ENCODE peak calls at places on chromosomes 2 and 18, in four cellular contexts. X is HCT116, N is prostate gland, I is breast epithelium. A is an unnamed sample.

GRCh38 chr2:75533135-75533534 is 27.6 kb downstream of the EVA1A start:
- DNase-seq in X (no peak), N (no peak), I (no peak), A (no peak)

GRCh38 chr18:56873441-56874140 is 222.4 kb downstream of the WDR7 start:
- DNase-seq in X (no peak), N (no peak), I (no peak), A (no peak)

GRCh38 chr2:240162032-240162431 is 21.6 kb upstream of the OTOS start:
- DNase-seq in X (no peak), N (no peak), I (no peak), A (no peak)

GRCh38 chr2:186949716-186950256 is 100.8 kb upstream of the ZSWIM2 start:
- DNase-seq in X (no peak), N (no peak), I (no peak), A (no peak)

GRCh38 chr2:136242687-136243277 is 124.8 kb upstream of the CXCR4 start:
- DNase-seq in X (no peak), N (no peak), I (no peak), A (no peak)

GRCh38 chr18:40939636-40940035 is 1015.4 kb upstream of the PIK3C3 start:
- DNase-seq in X (no peak), N (no peak), I (no peak), A (no peak)

GRCh38 chr2:16773080-16773713 is 107.6 kb upstream of the CYRIA start:
- DNase-seq in X (peak; percentile 36), N (peak; percentile 41), I (no peak), A (no peak)

GRCh38 chr2:120612931-120613330 is 122.7 kb upstream of the GLI2 start:
- DNase-seq in X (no peak), N (no peak), I (no peak), A (no peak)

GRCh38 chr2:56018202-56018601 is 94.6 kb upstream of the EFEMP1 start:
- DNase-seq in X (no peak), N (no peak), I (no peak), A (no peak)

GRCh38 chr2:126634273-126634861 is 21.6 kb upstream of the GYPC start:
- DNase-seq in X (peak; percentile 4), N (no peak), I (no peak), A (no peak)

GRCh38 chr2:185035906-185036305 is 437.6 kb downstream of the ZNF804A start:
- DNase-seq in X (no peak), N (no peak), I (no peak), A (no peak)

GRCh38 chr2:160252278-160252887 is 52.3 kb upstream of the ITGB6 start:
- DNase-seq in X (peak; percentile 34), N (no peak), I (no peak), A (peak; percentile 14)

GRCh38 chr2:240579071-240579762 is 7.3 kb upstream of the CAPN10 start:
- DNase-seq in X (no peak), N (no peak), I (no peak), A (no peak)

GRCh38 chr2:230795856-230796255 is 68.9 kb upstream of the ITM2C start:
- DNase-seq in X (no peak), N (no peak), I (no peak), A (no peak)

GRCh38 chr2:169110919-169111318 is 41.6 kb downstream of the DHRS9 start:
- DNase-seq in X (no peak), N (no peak), I (no peak), A (no peak)

GRCh38 chr18:2655954-2656236 is 369 bp downstream of the SMCHD1 start:
- DNase-seq in X (peak; percentile 13), N (no peak), I (peak; percentile 26), A (no peak)

GRCh38 chr2:174829550-174829949 is 65.3 kb upstream of the CHRNA1 start:
- DNase-seq in X (no peak), N (no peak), I (no peak), A (no peak)

GRCh38 chr2:175164235-175164634 is 3.8 kb downstream of the ATF2 start:
- DNase-seq in X (no peak), N (no peak), I (no peak), A (no peak)

DNA sequence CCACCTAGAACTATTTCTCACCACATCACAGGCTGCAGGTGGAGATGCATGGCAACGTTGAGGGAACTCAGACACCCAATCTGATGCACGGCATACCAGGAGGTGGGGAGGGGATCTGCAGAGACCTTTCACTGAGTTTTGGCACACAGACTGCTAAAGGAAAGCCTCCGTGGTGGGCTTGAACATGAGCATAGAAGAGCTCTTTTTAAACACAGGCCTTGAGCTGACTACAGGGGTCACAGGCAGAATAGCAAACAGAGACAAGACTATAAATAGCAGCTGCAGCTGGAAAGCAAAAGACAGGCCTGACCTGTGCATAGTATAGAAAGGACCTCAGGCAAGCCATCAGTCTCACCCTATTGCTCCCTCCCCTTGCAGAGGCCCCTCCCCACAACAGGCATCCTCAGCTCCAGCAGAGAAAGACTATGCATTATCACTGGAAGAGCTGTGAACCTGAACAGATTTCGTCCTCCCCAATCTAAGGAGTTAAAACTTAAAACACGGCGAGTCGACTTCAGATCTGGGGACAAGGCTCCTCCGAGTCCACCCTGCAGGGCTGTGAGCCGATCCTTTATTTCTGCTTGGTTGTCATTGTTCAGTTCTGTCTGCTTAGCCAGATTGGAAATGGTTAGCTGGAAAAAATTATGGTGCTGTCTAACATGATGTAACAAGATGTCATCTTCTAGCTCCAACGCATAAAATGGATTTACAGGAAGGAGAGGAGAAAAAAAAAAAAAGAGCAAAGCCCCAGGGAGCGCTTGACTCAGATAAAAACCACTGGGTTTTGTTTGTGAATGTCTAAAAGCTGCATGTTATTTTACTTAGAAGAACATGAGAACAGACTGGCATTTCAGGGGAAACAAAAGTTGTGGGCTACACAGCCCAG is 25.3 kb upstream of the LCLAT1 start:
- DNase-seq in X (no peak), N (no peak), I (no peak), A (peak; percentile 89)
- TF ChIP-seq POLR2AphosphoS5 in X (no peak), N (no peak), I (no peak), A (no peak)

GRCh38 chr2:9422321-9423099 is 818 bp downstream of the ITGB1BP1 start:
- DNase-seq in X (peak; percentile 18), N (no peak), I (no peak), A (no peak)
- H3K27ac ChIP-seq in X (peak overlapping the region; percentile 84), N (peak overlapping the region; percentile 89), I (peak overlapping the region; percentile 88), A (no peak overlapping the region)

GRCh38 chr2:207142461-207142860 is 23.3 kb downstream of the KLF7 start:
- DNase-seq in X (no peak), N (no peak), I (no peak), A (no peak)
- TF ChIP-seq POLR2AphosphoS5 in X (no peak), N (no peak), I (no peak), A (no peak)

GRCh38 chr2:29113891-29114321 is 1.3 kb upstream of the CLIP4 start:
- DNase-seq in X (peak; percentile 53), N (no peak), I (peak; percentile 55), A (no peak)

GRCh38 chr2:29114841-29115609 is at the start of gene CLIP4:
- DNase-seq in X (no peak), N (peak; percentile 27), I (peak; percentile 64), A (no peak)

GRCh38 chr2:29115797-29116781 is 874 bp downstream of the CLIP4 start:
- DNase-seq in X (no peak), N (peak; percentile 72), I (peak; percentile 68), A (peak; percentile 34)

GRCh38 chr2:29113027-29113686 is 2.1 kb upstream of the CLIP4 start:
- DNase-seq in X (peak; percentile 51), N (no peak), I (no peak), A (no peak)

DNA sequence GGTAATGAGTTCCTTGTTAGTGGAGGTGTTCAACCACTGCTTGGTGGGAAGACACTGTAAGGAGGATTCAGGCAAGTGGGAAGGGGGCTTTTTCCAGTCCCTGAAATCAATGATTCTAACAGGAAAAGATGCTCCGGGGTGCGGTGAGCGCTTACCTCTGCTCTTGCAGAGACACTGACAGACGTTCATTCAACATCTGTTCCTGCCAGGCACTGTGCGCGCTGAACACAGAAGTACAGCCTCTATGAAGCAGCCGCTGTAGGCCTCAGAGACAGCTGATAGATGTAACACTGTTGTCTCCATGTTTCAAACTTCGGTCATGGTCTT is 738 bp upstream of the CLIP4 start:
- DNase-seq in X (no peak), N (no peak), I (peak; percentile 44), A (no peak)
- H3K27ac ChIP-seq in X (peak overlapping the region; percentile 81), N (no peak overlapping the region), I (peak overlapping the region; percentile 98), A (no peak overlapping the region)

GRCh38 chr2:172438741-172439508 is 11.5 kb downstream of the ITGA6 start:
- DNase-seq in X (peak; percentile 75), N (peak; percentile 48), I (no peak), A (peak; percentile 39)
- TF ChIP-seq POLR2AphosphoS5 in X (peak; percentile 42), N (peak; percentile 24), I (no peak), A (no peak)

DNA sequence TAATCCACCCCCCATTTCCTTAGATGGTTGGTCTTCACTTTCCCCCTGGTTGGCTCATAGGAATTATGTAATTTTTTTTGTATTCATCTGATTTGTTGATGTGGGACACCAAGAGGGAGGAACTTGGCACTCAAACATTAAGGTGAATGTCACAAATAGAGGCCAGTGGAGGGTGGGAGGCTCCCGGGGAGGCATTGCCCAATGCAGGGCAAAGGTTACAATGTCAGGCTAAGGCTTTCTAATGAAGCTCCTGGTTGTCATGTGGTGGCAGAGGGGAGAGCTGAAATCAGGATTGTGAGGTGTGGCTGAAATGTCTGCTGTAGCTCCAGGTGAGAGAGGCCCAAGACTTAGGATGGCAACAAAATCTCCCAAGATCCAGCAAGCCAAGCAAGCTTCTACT is 42.7 kb downstream of the MPHOSPH10 start:
- DNase-seq in X (no peak), N (no peak), I (no peak), A (no peak)
- H3K27ac ChIP-seq in X (no peak overlapping the region), N (no peak overlapping the region), I (no peak overlapping the region), A (no peak overlapping the region)

DNA sequence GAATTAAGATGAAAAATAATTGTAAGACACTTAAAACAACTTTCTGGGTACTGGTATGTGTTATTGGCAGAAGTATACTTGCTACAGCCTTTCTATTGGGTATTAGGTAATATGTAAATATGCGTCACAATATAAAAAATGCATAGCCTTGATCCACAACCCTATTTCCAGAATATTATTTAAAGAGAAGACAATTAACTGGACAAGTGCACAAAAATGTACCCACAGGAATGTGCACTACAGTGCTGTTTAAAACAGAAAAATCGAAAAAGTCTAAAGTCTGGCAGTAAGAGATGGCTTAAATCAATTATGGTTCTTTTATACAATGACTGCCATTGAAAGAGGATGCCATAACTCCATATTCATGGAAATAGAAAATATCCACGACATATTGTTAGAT is 149.7 kb downstream of the UPP2 start:
- DNase-seq in X (no peak), N (no peak), I (no peak), A (no peak)
- TF ChIP-seq POLR2AphosphoS5 in X (no peak), N (no peak), I (no peak), A (no peak)

GRCh38 chr2:38740851-38741541 is 10.2 kb downstream of the SRSF7 start:
- DNase-seq in X (no peak), N (no peak), I (peak; percentile 19), A (no peak)
- H3K27ac ChIP-seq in X (peak overlapping the region; percentile 0), N (no peak overlapping the region), I (peak overlapping the region; percentile 65), A (peak overlapping the region; percentile 13)